ENCODE peak calls at places on chromosomes 12 and 14, in five cellular contexts. One of them, this sample, is unnamed.
A peak's percentile ranks its signal among the peaks of the same experiment; 100 is the strongest.

GRCh38 chr14:55057919-55058318 is 6.5 kb downstream of the MAPK1IP1L start:
- DNase-seq in K562: no peak
- DNase-seq in GM12878: no peak
- DNase-seq in HepG2: no peak
- DNase-seq in WTC11: no peak
- DNase-seq in this sample: no peak

GRCh38 chr12:58657175-58657574 is 263.1 kb downstream of the LRIG3 start:
- DNase-seq in K562: no peak
- DNase-seq in HepG2: no peak
- DNase-seq in GM12878: no peak
- DNase-seq in WTC11: no peak
- DNase-seq in this sample: no peak

GRCh38 chr14:64728856-64729255 is 24.6 kb downstream of the PLEKHG3 start:
- DNase-seq in WTC11: no peak
- DNase-seq in K562: no peak
- DNase-seq in GM12878: no peak
- DNase-seq in HepG2: no peak
- DNase-seq in this sample: no peak

GRCh38 chr14:91352101-91352500 is 65.5 kb downstream of the CCDC88C start:
- DNase-seq in K562: no peak
- DNase-seq in GM12878: no peak
- DNase-seq in HepG2: no peak
- DNase-seq in WTC11: no peak
- DNase-seq in this sample: no peak

GRCh38 chr12:69437073-69437472 is 33.1 kb upstream of the FRS2 start:
- DNase-seq in K562: no peak
- DNase-seq in HepG2: no peak
- DNase-seq in GM12878: no peak
- DNase-seq in WTC11: no peak
- DNase-seq in this sample: no peak

GRCh38 chr12:74646831-74647230 is 109.2 kb downstream of the ATXN7L3B start:
- DNase-seq in GM12878: no peak
- DNase-seq in WTC11: no peak
- DNase-seq in HepG2: no peak
- DNase-seq in K562: no peak
- DNase-seq in this sample: no peak

GRCh38 chr12:16473610-16474326 is 126.3 kb downstream of the MGST1 start:
- DNase-seq in K562: no peak
- DNase-seq in HepG2: no peak
- DNase-seq in WTC11: no peak
- DNase-seq in GM12878: no peak
- DNase-seq in this sample: no peak

GRCh38 chr14:78612666-78613065 is 442.5 kb downstream of the NRXN3 start:
- DNase-seq in HepG2: no peak
- DNase-seq in WTC11: no peak
- DNase-seq in GM12878: no peak
- DNase-seq in K562: no peak
- DNase-seq in this sample: no peak

GRCh38 chr12:31732926-31733548 is 4.2 kb upstream of the AMN1 start:
- DNase-seq in GM12878: peak; percentile 64
- DNase-seq in WTC11: peak; percentile 42
- DNase-seq in K562: peak; percentile 62
- DNase-seq in HepG2: peak; percentile 70
- DNase-seq in this sample: peak; percentile 96

GRCh38 chr14:90804776-90805391 is 11.3 kb downstream of the TTC7B start:
- DNase-seq in K562: no peak
- DNase-seq in HepG2: no peak
- DNase-seq in WTC11: no peak
- DNase-seq in GM12878: no peak
- DNase-seq in this sample: no peak

GRCh38 chr12:120241561-120242274 is 23.8 kb downstream of the PXN start:
- DNase-seq in HepG2: no peak
- DNase-seq in K562: no peak
- DNase-seq in GM12878: no peak
- DNase-seq in WTC11: no peak
- DNase-seq in this sample: no peak

GRCh38 chr12:48194780-48195179 is 8.3 kb downstream of the OR10AD1 start:
- DNase-seq in HepG2: no peak
- DNase-seq in K562: no peak
- DNase-seq in WTC11: no peak
- DNase-seq in GM12878: no peak
- DNase-seq in this sample: no peak

GRCh38 chr14:102047808-102048540 is 38.9 kb downstream of the HSP90AA1 start:
- DNase-seq in WTC11: no peak
- DNase-seq in GM12878: no peak
- DNase-seq in HepG2: no peak
- DNase-seq in K562: no peak
- DNase-seq in this sample: no peak

GRCh38 chr14:59360923-59361794 is 104.0 kb downstream of the GPR135 start:
- DNase-seq in HepG2: peak; percentile 59
- DNase-seq in WTC11: no peak
- DNase-seq in GM12878: no peak
- DNase-seq in K562: peak; percentile 68
- DNase-seq in this sample: peak; percentile 90

GRCh38 chr14:100287202-100287997 is 18.8 kb downstream of the SLC25A29 start:
- DNase-seq in WTC11: peak; percentile 12
- DNase-seq in K562: no peak
- DNase-seq in HepG2: no peak
- DNase-seq in GM12878: no peak
- DNase-seq in this sample: no peak

GRCh38 chr12:132400011-132400641 is 70.7 kb upstream of the GALNT9 start:
- DNase-seq in HepG2: no peak
- DNase-seq in GM12878: no peak
- DNase-seq in K562: no peak
- DNase-seq in WTC11: peak; percentile 22
- DNase-seq in this sample: no peak

GRCh38 chr12:110301065-110301806 is 20.2 kb downstream of the ATP2A2 start:
- DNase-seq in HepG2: no peak
- DNase-seq in K562: no peak
- DNase-seq in WTC11: no peak
- DNase-seq in GM12878: no peak
- DNase-seq in this sample: no peak

GRCh38 chr12:3225154-3225795 is 148.1 kb downstream of the TSPAN9 start:
- DNase-seq in WTC11: no peak
- DNase-seq in GM12878: no peak
- DNase-seq in K562: no peak
- DNase-seq in HepG2: no peak
- DNase-seq in this sample: no peak

GRCh38 chr14:24817638-24818053 is 183.7 kb upstream of the GZMB start:
- DNase-seq in WTC11: no peak
- DNase-seq in HepG2: no peak
- DNase-seq in GM12878: no peak
- DNase-seq in K562: no peak
- DNase-seq in this sample: no peak

GRCh38 chr14:85934123-85934885 is 404.4 kb downstream of the FLRT2 start:
- DNase-seq in HepG2: peak; percentile 15
- DNase-seq in WTC11: no peak
- DNase-seq in GM12878: peak; percentile 66
- DNase-seq in K562: no peak
- DNase-seq in this sample: peak; percentile 70

GRCh38 chr12:106632797-106633450 is 50.1 kb downstream of the RFX4 start:
- DNase-seq in K562: no peak
- DNase-seq in GM12878: no peak
- DNase-seq in WTC11: no peak
- DNase-seq in HepG2: peak; percentile 9
- DNase-seq in this sample: peak; percentile 58

GRCh38 chr12:71315328-71315960 is 124.2 kb upstream of the LGR5 start:
- DNase-seq in WTC11: no peak
- DNase-seq in K562: no peak
- DNase-seq in HepG2: no peak
- DNase-seq in GM12878: no peak
- DNase-seq in this sample: no peak

GRCh38 chr12:91986084-91986483 is 159.6 kb downstream of the BTG1 start:
- DNase-seq in GM12878: no peak
- DNase-seq in HepG2: peak; percentile 10
- DNase-seq in WTC11: no peak
- DNase-seq in K562: no peak
- DNase-seq in this sample: peak; percentile 9

GRCh38 chr14:68679746-68680467 is 113.0 kb downstream of the ZFP36L1 start:
- DNase-seq in WTC11: no peak
- DNase-seq in K562: no peak
- DNase-seq in HepG2: peak; percentile 13
- DNase-seq in GM12878: no peak
- DNase-seq in this sample: no peak

GRCh38 chr12:115794659-115795081 is 482.8 kb downstream of the MED13L start:
- DNase-seq in WTC11: no peak
- DNase-seq in K562: no peak
- DNase-seq in HepG2: peak; percentile 70
- DNase-seq in GM12878: no peak
- DNase-seq in this sample: no peak

GRCh38 chr12:95630496-95630895 is 79.2 kb upstream of the USP44 start:
- DNase-seq in GM12878: no peak
- DNase-seq in K562: no peak
- DNase-seq in HepG2: no peak
- DNase-seq in WTC11: no peak
- DNase-seq in this sample: no peak

GRCh38 chr14:105199093-105199492 is 18.0 kb upstream of the NUDT14 start:
- DNase-seq in K562: peak; percentile 71
- DNase-seq in GM12878: no peak
- DNase-seq in HepG2: no peak
- DNase-seq in WTC11: no peak
- DNase-seq in this sample: no peak

GRCh38 chr12:45483571-45483970 is 245.9 kb upstream of the ARID2 start:
- DNase-seq in K562: no peak
- DNase-seq in HepG2: no peak
- DNase-seq in GM12878: no peak
- DNase-seq in WTC11: no peak
- DNase-seq in this sample: no peak

GRCh38 chr14:75428230-75429104 is 645 bp downstream of the JDP2 start:
- DNase-seq in GM12878: no peak
- DNase-seq in HepG2: no peak
- DNase-seq in K562: peak; percentile 31
- DNase-seq in WTC11: peak; percentile 21
- DNase-seq in this sample: peak; percentile 46

GRCh38 chr14:71863049-71863448 is 69.2 kb upstream of the RGS6 start:
- DNase-seq in GM12878: no peak
- DNase-seq in WTC11: no peak
- DNase-seq in K562: no peak
- DNase-seq in HepG2: no peak
- DNase-seq in this sample: no peak

GRCh38 chr12:80218925-80219714 is 119.8 kb downstream of the OTOGL start:
- DNase-seq in GM12878: no peak
- DNase-seq in K562: no peak
- DNase-seq in HepG2: peak; percentile 52
- DNase-seq in WTC11: no peak
- DNase-seq in this sample: no peak

GRCh38 chr12:69653703-69654102 is 43.0 kb upstream of the LRRC10 start:
- DNase-seq in K562: no peak
- DNase-seq in GM12878: no peak
- DNase-seq in HepG2: no peak
- DNase-seq in WTC11: no peak
- DNase-seq in this sample: no peak

GRCh38 chr14:95255487-95255886 is 64.2 kb downstream of the CLMN start:
- DNase-seq in K562: peak; percentile 40
- DNase-seq in HepG2: no peak
- DNase-seq in WTC11: peak; percentile 80
- DNase-seq in GM12878: no peak
- DNase-seq in this sample: peak; percentile 81
- TF ChIP-seq ESRRA in K562: no peak
- TF ChIP-seq ESRRA in HepG2: no peak
- TF ChIP-seq ESRRA in WTC11: no peak
- TF ChIP-seq ESRRA in GM12878: no peak
- TF ChIP-seq ESRRA in this sample: peak; percentile 60

GRCh38 chr12:54589964-54590363 is 1.5 kb upstream of the PPP1R1A start:
- DNase-seq in K562: no peak
- DNase-seq in WTC11: no peak
- DNase-seq in HepG2: no peak
- DNase-seq in GM12878: no peak
- DNase-seq in this sample: no peak

GRCh38 chr12:54588892-54589291 is 433 bp upstream of the PPP1R1A start:
- DNase-seq in WTC11: no peak
- DNase-seq in K562: no peak
- DNase-seq in HepG2: no peak
- DNase-seq in GM12878: no peak
- DNase-seq in this sample: no peak

GRCh38 chr12:54587315-54587821 is 1.1 kb downstream of the PPP1R1A start:
- DNase-seq in K562: no peak
- DNase-seq in HepG2: peak; percentile 61
- DNase-seq in WTC11: no peak
- DNase-seq in GM12878: no peak
- DNase-seq in this sample: peak; percentile 33

GRCh38 chr12:54586620-54587019 is 1.8 kb downstream of the PPP1R1A start:
- DNase-seq in GM12878: no peak
- DNase-seq in K562: no peak
- DNase-seq in HepG2: no peak
- DNase-seq in WTC11: no peak
- DNase-seq in this sample: no peak

GRCh38 chr12:54588110-54588831 is at the start of gene PPP1R1A:
- DNase-seq in K562: no peak
- DNase-seq in WTC11: peak; percentile 53
- DNase-seq in HepG2: no peak
- DNase-seq in GM12878: no peak
- DNase-seq in this sample: no peak
- TF ChIP-seq ESRRA in K562: no peak
- TF ChIP-seq ESRRA in WTC11: no peak
- TF ChIP-seq ESRRA in HepG2: no peak
- TF ChIP-seq ESRRA in GM12878: no peak
- TF ChIP-seq ESRRA in this sample: no peak

DNA sequence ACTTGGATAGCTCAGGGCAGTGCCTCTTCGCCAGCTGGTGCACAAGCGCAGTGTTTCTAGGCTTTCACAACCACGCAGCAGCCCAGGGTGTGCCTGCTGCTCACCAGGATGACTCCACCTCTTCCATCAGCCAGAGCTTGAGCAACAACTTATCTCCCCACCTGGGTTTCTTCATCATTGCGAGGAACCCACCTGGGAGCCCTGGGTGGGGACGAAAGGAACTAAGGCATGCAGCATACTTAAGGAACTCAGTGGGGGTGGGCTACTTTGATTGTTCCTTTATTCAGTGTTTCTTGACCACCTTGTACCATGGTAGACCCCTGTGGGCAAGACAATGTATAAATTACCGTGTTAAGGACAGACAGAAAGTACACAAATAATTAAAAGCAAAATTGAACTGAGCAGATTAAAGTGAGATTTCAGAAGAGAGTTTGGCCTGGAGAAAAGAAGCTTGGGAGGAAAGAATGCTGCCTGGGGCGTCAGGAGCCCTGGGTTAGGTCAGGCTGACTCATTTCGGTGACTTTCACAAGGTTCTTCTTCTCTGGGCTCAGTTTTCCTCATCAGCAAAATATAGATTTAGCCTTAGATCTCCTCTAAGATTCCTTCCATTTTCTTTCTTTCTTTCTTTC is 22.9 kb downstream of the KRT18 start:
- DNase-seq in GM12878: no peak
- DNase-seq in K562: no peak
- DNase-seq in WTC11: no peak
- DNase-seq in HepG2: peak; percentile 49
- DNase-seq in this sample: peak; percentile 73
- TF ChIP-seq ESRRA in GM12878: no peak
- TF ChIP-seq ESRRA in K562: no peak
- TF ChIP-seq ESRRA in WTC11: no peak
- TF ChIP-seq ESRRA in HepG2: no peak
- TF ChIP-seq ESRRA in this sample: no peak

GRCh38 chr12:66438601-66439000 is 136.3 kb downstream of the HELB start:
- DNase-seq in K562: no peak
- DNase-seq in GM12878: no peak
- DNase-seq in HepG2: no peak
- DNase-seq in WTC11: no peak
- DNase-seq in this sample: no peak
- TF ChIP-seq ESRRA in K562: no peak
- TF ChIP-seq ESRRA in GM12878: no peak
- TF ChIP-seq ESRRA in HepG2: no peak
- TF ChIP-seq ESRRA in WTC11: no peak
- TF ChIP-seq ESRRA in this sample: no peak

This sample was measured in A549.